ENCODE peak calls at places on chromosomes 6 and 20, in eight cellular contexts. R is fibroblast of lung, C is HepG2, F is endothelial cell, D is BJ, L is esophagus muscularis mucosa, E is HCT116, H is osteocyte. K is an unnamed sample.

GRCh38 chr6:916160-916559 is 223.2 kb upstream of the EXOC2 start:
- DNase-seq in R (no peak), C (no peak), F (no peak), D (no peak), L (no peak), E (no peak), H (peak), K (no peak)

GRCh38 chr6:101090281-101090680 is 209.2 kb upstream of the ASCC3 start:
- DNase-seq in R (peak), C (no peak), F (no peak), D (no peak), L (no peak), E (no peak), H (no peak), K (no peak)

GRCh38 chr6:167099707-167100106 is 23.2 kb upstream of the CCR6 start:
- DNase-seq in R (no peak), C (no peak), F (no peak), D (no peak), L (no peak), E (no peak), H (no peak), K (no peak)

GRCh38 chr6:151391021-151391470 is 313 bp downstream of the ZBTB2 start:
- DNase-seq in R (peak), C (peak), F (peak), D (no peak), L (peak), E (no peak), H (peak), K (peak)

GRCh38 chr6:81838031-81838430 is 85.5 kb upstream of the TENT5A start:
- DNase-seq in R (peak), C (peak), F (no peak), D (no peak), L (no peak), E (no peak), H (no peak), K (peak)

GRCh38 chr6:128676456-128676855 is 156.1 kb upstream of the PTPRK start:
- DNase-seq in R (no peak), C (no peak), F (no peak), D (no peak), L (no peak), E (no peak), H (no peak), K (no peak)

GRCh38 chr20:3765171-3765887 is 2.2 kb downstream of the ADISSP start:
- DNase-seq in R (no peak), C (no peak), F (no peak), D (no peak), L (no peak), E (no peak), H (no peak), K (no peak)

GRCh38 chr6:119333707-119334295 is 15.8 kb downstream of the MAN1A1 start:
- DNase-seq in R (no peak), C (no peak), F (no peak), D (no peak), L (no peak), E (no peak), H (no peak), K (no peak)

GRCh38 chr20:48879609-48880008 is 41.9 kb upstream of the ARFGEF2 start:
- DNase-seq in R (peak), C (no peak), F (no peak), D (no peak), L (no peak), E (no peak), H (no peak), K (no peak)

GRCh38 chr6:30826961-30827342 is 57.4 kb upstream of the DDR1 start:
- DNase-seq in R (peak), C (peak), F (no peak), D (no peak), L (no peak), E (no peak), H (no peak), K (no peak)

GRCh38 chr6:12182676-12183075 is 107.5 kb upstream of the EDN1 start:
- DNase-seq in R (peak), C (no peak), F (no peak), D (no peak), L (no peak), E (no peak), H (no peak), K (peak)

GRCh38 chr6:36911946-36912555 is 26.3 kb downstream of the C6orf89 start:
- DNase-seq in R (no peak), C (no peak), F (peak), D (no peak), L (no peak), E (no peak), H (no peak), K (no peak)

GRCh38 chr20:49948809-49949507 is 12.8 kb downstream of the RNF114 start:
- DNase-seq in R (peak), C (peak), F (no peak), D (peak), L (no peak), E (no peak), H (no peak), K (peak)

GRCh38 chr6:15922510-15923307 is 206.2 kb upstream of the MYLIP start:
- DNase-seq in R (peak), C (peak), F (no peak), D (peak), L (no peak), E (no peak), H (no peak), K (peak)

GRCh38 chr20:31721408-31722332 is 998 bp downstream of the BCL2L1 start:
- DNase-seq in R (no peak), C (no peak), F (no peak), D (no peak), L (no peak), E (no peak), H (no peak), K (no peak)

GRCh38 chr20:62475819-62476073 is at the start of gene GATA5:
- DNase-seq in R (no peak), C (no peak), F (no peak), D (no peak), L (no peak), E (no peak), H (no peak), K (no peak)

GRCh38 chr6:150119256-150119655 is 23.6 kb upstream of the PPP1R14C start:
- DNase-seq in R (peak), C (no peak), F (no peak), D (no peak), L (no peak), E (no peak), H (no peak), K (no peak)

GRCh38 chr6:97462944-97463343 is 179.9 kb upstream of the MMS22L start:
- DNase-seq in R (no peak), C (no peak), F (no peak), D (no peak), L (no peak), E (no peak), H (no peak), K (no peak)

GRCh38 chr6:141744971-141745370 is 387.8 kb upstream of the GJE1 start:
- DNase-seq in R (peak), C (no peak), F (no peak), D (no peak), L (no peak), E (no peak), H (no peak), K (no peak)

GRCh38 chr20:49888341-49889244 is 26.7 kb downstream of the SPATA2 start:
- DNase-seq in R (peak), C (peak), F (peak), D (no peak), L (no peak), E (peak), H (no peak), K (peak)

GRCh38 chr20:31680286-31681127 is 42.2 kb downstream of the BCL2L1 start:
- DNase-seq in R (no peak), C (no peak), F (no peak), D (no peak), L (no peak), E (no peak), H (no peak), K (no peak)

GRCh38 chr6:71248306-71248705 is 40.3 kb upstream of the OGFRL1 start:
- DNase-seq in R (peak), C (peak), F (no peak), D (peak), L (no peak), E (no peak), H (no peak), K (peak)

GRCh38 chr6:106630366-106630765 is 988 bp downstream of the QRSL1 start:
- DNase-seq in R (no peak), C (no peak), F (no peak), D (no peak), L (no peak), E (no peak), H (no peak), K (no peak)

DNA sequence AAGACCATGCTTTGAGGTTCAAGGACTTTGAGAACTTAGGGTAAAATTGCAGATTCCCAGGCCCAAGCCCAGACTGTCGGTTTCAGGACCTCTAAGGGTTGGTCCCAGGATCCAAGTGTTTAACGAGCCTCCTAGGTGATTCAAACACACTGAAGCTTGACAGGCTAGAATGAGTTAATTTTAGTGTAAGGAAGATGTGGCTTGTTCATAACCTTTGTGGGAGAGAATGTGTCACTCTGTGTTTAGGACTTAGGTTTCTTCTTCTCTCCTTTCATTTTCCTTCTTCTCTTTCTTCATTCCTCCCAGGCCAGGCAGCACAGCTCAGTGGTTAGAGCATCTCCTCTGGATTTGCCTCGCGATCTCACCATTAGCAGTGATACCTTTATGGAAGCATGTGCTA is 104.8 kb upstream of the KCNG1 start:
- DNase-seq in R (peak), C (no peak), F (no peak), D (no peak), L (no peak), E (no peak), H (no peak), K (no peak)
- TF ChIP-seq CTCF in R (no peak), C (no peak), F (no peak), D (no peak), L (no peak), E (no peak), H (no peak), K (no peak)

DNA sequence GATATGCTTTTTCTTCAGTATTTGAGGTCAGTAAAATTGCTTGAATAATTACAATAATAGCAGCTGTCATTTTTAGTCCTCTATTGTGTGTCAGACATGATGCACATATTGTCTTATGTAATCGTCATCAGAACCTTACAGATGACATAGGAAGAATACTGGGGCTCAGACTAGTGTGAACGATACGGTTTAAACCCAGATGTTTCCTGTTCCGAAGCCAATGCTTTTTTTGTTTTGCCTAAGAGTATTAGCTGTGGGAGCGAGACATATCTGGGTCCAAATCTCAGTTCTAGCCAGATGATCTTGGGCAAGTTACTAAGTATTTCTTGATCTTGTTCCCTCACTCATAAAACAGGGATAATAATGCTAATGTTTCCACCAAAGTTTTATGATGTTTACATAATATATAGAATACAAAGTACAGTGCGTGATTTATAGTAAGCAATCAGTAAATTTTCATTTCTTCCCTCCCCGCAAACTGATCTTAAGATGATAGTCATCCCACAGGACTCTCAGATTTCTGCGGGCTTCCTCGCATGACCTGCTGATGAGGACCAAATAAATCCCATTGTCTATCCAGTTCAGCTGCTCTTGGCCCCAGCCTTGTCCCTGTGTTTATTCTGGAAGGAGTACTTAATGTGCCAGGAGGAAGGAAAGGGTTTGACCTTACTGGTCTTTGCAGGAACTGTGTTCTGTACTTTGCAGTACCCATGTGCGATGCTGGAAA is 98.2 kb downstream of the CAP2 start:
- DNase-seq in R (no peak), C (no peak), F (no peak), D (no peak), L (peak), E (no peak), H (no peak), K (no peak)
- TF ChIP-seq CTCF in R (no peak), C (no peak), F (no peak), D (no peak), L (no peak), E (no peak), H (no peak), K (no peak)

DNA sequence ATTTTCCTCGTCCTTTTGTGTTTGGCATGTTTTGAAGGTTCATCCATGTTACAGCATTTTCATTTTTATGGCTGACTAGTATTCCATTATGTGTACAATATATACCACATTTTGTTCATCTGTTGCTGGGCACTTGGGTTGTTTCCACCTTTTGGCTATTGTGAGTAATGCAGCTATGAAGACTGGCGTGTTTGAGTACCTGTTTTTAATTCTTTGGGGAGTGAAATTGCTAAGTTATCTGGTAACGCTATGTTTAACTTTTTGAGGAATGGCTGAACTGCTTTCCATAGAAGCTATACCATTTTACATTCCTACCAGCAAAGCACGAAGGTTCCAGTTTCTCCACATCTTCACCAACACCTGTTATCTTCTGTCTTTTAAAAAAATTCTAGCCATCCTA is 37.0 kb upstream of the MYL9 start:
- DNase-seq in R (no peak), C (no peak), F (no peak), D (no peak), L (no peak), E (no peak), H (no peak), K (no peak)
- TF ChIP-seq CTCF in R (no peak), C (no peak), F (no peak), D (no peak), L (no peak), E (peak), H (peak), K (peak)

DNA sequence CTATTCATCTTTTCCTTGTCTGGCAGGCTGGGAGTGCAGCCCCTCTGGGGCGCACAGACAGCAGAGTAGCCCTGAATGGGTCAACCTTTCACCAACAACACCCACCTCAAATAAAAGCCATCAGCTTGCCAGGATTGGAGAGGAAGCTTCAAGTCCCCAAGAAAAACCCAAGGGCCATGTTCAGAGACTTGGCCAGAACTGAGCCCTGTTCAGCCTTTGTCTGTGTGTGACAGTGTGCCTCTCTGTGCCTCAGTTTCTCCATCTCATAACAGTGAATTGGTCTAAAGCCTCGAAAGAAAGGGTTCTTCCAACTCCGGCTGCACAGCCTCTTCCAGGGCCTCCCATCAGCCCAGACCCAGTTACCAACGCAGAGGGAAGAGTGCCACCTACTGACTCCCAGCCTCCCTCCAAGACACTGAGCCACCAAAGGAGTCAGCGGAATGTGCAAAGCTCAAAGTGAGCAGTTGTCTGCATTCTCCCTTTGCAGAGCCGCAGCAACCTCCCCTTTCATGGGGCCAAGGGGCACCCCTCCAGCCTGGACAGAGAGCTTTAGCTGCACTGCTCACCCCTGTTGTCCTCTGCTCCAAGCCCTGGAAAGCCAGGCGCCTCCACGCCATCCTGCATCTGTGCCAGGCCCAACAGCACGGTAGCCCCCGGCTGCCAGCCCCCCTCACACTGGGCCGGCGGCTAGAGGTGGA is 82.7 kb upstream of the TOP1 start:
- DNase-seq in R (peak), C (peak), F (peak), D (no peak), L (no peak), E (peak), H (no peak), K (peak)
- TF ChIP-seq CTCF in R (peak), C (peak), F (peak), D (peak), L (no peak), E (peak), H (peak), K (peak)

GRCh38 chr20:1637226-1637625 is 17.4 kb upstream of the SIRPB1 start:
- DNase-seq in R (no peak), C (no peak), F (no peak), D (no peak), L (no peak), E (no peak), H (no peak), K (no peak)
- TF ChIP-seq CTCF in R (no peak), C (no peak), F (no peak), D (no peak), L (no peak), E (no peak), H (no peak), K (no peak)

GRCh38 chr20:4896119-4896700 is 105.1 kb downstream of the SLC23A2 start:
- DNase-seq in R (no peak), C (no peak), F (no peak), D (no peak), L (no peak), E (no peak), H (no peak), K (no peak)

GRCh38 chr20:4898282-4898681 is 103.0 kb downstream of the SLC23A2 start:
- DNase-seq in R (peak), C (no peak), F (no peak), D (peak), L (no peak), E (peak), H (no peak), K (no peak)

GRCh38 chr20:4897600-4897999 is 103.7 kb downstream of the SLC23A2 start:
- DNase-seq in R (no peak), C (no peak), F (no peak), D (no peak), L (no peak), E (no peak), H (no peak), K (no peak)

GRCh38 chr20:4898845-4899244 is 102.5 kb downstream of the SLC23A2 start:
- DNase-seq in R (no peak), C (no peak), F (no peak), D (no peak), L (no peak), E (no peak), H (no peak), K (no peak)

DNA sequence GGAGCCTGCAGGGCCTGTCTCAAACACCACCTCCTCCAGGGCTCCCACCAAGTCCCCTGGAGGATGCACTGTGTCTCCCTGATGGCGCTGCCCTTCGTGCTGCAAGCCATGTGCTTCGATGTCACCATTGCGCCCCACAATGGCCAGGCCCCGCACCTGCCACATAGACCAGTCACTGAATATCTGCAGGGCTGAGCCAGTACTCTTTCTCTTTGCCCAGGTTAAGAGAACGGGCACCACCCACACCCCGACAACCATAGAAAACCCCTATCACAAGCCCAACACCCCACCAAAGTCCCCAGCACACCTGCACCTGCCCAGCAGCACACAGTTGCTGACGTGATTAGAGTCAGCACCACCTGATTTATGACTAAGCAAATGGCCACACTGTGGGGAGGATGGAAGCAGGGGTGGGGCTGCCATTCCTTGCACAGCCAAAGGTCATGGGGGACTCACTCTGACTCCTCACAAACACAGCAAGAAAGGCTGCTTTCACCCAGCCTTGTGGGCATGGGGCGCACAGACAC is 104.3 kb downstream of the SLC23A2 start:
- DNase-seq in R (no peak), C (no peak), F (no peak), D (no peak), L (no peak), E (no peak), H (no peak), K (no peak)
- TF ChIP-seq CTCF in R (no peak), C (peak), F (no peak), D (no peak), L (no peak), E (peak), H (no peak), K (no peak)

GRCh38 chr6:157760137-157760536 is 62.9 kb upstream of the SNX9 start:
- DNase-seq in R (no peak), C (no peak), F (no peak), D (no peak), L (peak), E (no peak), H (no peak), K (no peak)
- TF ChIP-seq CTCF in R (no peak), C (peak), F (no peak), D (no peak), L (no peak), E (no peak), H (no peak), K (peak)

GRCh38 chr20:63874254-63874653 is 9.2 kb downstream of the TPD52L2 start:
- DNase-seq in R (no peak), C (no peak), F (no peak), D (no peak), L (no peak), E (no peak), H (no peak), K (no peak)
- TF ChIP-seq CTCF in R (no peak), C (no peak), F (no peak), D (no peak), L (no peak), E (no peak), H (no peak), K (no peak)

GRCh38 chr6:86537311-86537861 is 399.9 kb upstream of the HTR1E start:
- DNase-seq in R (no peak), C (no peak), F (no peak), D (no peak), L (no peak), E (no peak), H (no peak), K (no peak)
- TF ChIP-seq CTCF in R (no peak), C (no peak), F (no peak), D (no peak), L (no peak), E (no peak), H (no peak), K (no peak)